ENCODE peak calls at places on chromosomes 13 and 19, in eight cellular contexts. T is hepatocyte; C is gastrocnemius medialis; A is lung; X is neural progenitor cell; O is tibial nerve; G is left ventricle myocardium inferior; M is CD4-positive, CD25-positive, alpha-beta regulatory T cell. E is an unnamed sample. For H3K27me3 and H3K4me1, the result is how much of the 10 kb centered on the place peaks cover.

GRCh38 chr13:31639443-31640163 is 99.7 kb upstream of the RXFP2 start:
- DNase-seq in C (no peak), G (no peak), T (no peak), A (no peak), O (no peak), M (no peak), X (no peak), E (no peak)

GRCh38 chr13:85303630-85304029 is 495.6 kb downstream of the SLITRK6 start:
- DNase-seq in O (no peak), C (no peak), T (no peak), X (no peak), A (no peak), M (no peak), G (no peak), E (no peak)

GRCh38 chr13:33228645-33229445 is 56.7 kb downstream of the STARD13 start:
- DNase-seq in X (peak), T (peak), M (peak), G (no peak), C (no peak), O (no peak), A (no peak), E (no peak)

GRCh38 chr13:76474356-76474755 is 411.8 kb downstream of the KCTD12 start:
- DNase-seq in O (no peak), C (no peak), X (no peak), T (no peak), G (no peak), A (no peak), M (no peak), E (no peak)

GRCh38 chr19:42150940-42151339 is 18.7 kb upstream of the POU2F2 start:
- DNase-seq in T (no peak), O (no peak), X (peak), G (no peak), A (no peak), C (no peak), M (no peak), E (no peak)

GRCh38 chr13:67462098-67462497 is 232.0 kb upstream of the PCDH9 start:
- DNase-seq in A (no peak), X (no peak), O (no peak), G (no peak), C (no peak), T (no peak), M (no peak), E (no peak)

GRCh38 chr13:109381546-109382180 is 404.7 kb downstream of the IRS2 start:
- DNase-seq in M (no peak), G (no peak), C (no peak), T (no peak), O (no peak), X (no peak), A (no peak), E (no peak)

GRCh38 chr13:54034047-54034446 is 1005.4 kb downstream of the OLFM4 start:
- DNase-seq in T (no peak), C (no peak), O (no peak), X (no peak), A (no peak), M (no peak), G (no peak), E (no peak)

GRCh38 chr13:98098511-98098910 is 44.4 kb upstream of the FARP1 start:
- DNase-seq in M (no peak), T (no peak), C (no peak), A (no peak), X (no peak), G (no peak), O (no peak), E (no peak)

DNA sequence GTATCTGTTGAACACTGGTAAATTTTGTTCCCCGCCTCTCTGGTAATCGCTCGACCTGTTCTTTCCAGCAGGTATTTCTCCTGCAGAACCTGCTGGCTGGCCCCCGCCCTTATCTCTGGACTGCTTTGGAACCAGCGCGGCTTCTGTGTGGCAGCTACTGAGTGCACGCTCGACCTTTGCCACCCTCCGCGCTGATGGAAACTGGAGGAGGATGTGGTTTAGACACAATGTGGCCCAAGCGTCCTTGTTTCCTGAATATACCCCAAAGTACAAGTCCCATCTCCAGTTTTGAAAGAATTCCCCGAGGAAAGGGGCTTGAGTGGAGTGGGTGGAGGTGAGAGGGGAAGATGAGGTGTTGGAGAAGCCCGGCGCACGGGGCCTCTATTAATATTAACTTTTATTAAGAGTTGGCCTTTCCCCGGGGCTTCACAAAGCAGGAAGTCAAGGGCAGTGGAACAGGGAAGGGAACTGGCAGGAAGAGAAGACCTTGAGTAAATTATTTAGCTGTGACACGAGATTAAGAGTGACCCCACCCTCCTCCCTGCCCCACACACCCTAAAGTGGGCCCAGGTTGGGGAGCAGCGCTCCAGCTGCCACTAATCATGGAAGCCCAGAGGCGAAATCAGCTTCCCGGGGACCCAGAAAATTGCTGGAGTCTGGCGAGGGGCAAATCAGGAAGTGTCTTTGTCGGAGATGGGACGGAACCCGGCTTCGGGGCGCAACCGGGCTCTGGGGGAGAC is 16.0 kb downstream of the CDX2 start:
- DNase-seq in A (no peak), T (peak), C (no peak), X (peak), G (no peak), O (no peak), M (no peak), E (no peak)
- H3K4me3 ChIP-seq in A (no peak), T (peak), C (peak), X (peak), G (peak), O (peak), M (no peak), E (peak)

DNA sequence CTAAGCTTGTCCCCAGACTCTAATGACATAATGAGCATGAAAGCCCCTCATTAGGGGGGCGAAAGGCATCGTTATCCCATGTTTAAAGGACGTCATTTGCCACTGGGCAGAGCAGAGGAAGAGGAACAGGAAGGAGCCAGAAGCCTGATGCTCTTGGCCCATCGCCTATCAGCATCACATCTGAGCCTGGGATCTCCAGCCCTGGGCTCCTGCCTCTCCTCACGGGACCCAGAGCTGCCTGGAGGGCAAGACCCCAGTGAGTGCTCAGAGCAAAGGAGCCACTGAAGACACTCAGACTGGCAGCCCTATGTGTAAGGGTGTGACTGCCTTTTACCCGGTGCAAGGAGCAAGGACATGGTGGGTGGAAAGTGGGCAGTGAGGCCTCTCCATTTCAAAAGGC is 115.0 kb upstream of the ZNF507 start:
- DNase-seq in X (no peak), G (no peak), M (no peak), O (no peak), T (no peak), A (no peak), C (no peak), E (peak)
- H3K27me3 ChIP-seq in X (under half), G (half or more), M (under half), O (under half), T (under half), A (under half), C (under half), E (under half)

DNA sequence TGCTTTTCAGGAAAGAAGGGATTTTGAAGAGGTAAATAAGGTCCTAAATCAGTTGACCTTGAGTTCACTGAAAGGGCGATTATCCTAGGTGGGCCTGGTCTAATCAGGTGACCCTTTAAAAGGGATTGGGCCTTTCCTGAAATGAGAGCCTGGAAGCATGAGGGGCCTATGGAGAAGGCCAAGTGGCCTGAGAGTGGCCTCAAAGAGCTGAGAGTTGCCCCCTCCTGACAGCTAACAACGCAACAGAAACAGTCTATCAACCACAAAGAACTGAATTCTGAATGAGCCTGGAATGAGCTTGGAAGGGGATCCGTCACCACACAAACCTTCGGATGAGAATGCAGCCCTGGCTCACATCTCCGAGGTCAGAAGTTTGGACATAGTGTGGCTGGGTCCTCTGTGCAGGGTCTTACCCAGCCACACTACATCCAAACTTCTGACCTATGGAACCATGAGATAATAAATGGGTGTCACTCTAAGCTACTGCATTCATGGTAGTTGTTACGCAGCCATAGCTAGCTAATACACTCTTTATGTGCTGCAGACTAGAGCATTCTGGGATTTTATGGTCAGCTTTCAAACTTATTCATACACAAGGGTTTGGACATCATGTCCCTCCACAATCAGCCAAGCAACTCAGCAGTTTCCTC is 72.0 kb downstream of the GNG7 start:
- DNase-seq in O (no peak), X (no peak), G (no peak), M (no peak), T (no peak), A (no peak), C (no peak), E (no peak)
- H3K4me1 ChIP-seq in O (under half), X (under half), G (under half), M (under half), T (under half), A (under half), C (under half), E (under half)

GRCh38 chr13:40651866-40652587 is 14.4 kb downstream of the FOXO1 start:
- DNase-seq in M (no peak), A (no peak), G (no peak), X (no peak), T (no peak), O (no peak), C (no peak), E (no peak)
- H3K4me3 ChIP-seq in M (peak), A (no peak), G (no peak), X (no peak), T (no peak), O (no peak), C (no peak), E (no peak)

E was measured in right atrium auricular region.